ENCODE peak calls at places on chromosomes 11 and 22, in seven cellular contexts. C is activated T-helper 1 cell treated with anti-CD3 and anti-CD28 coated beads, Interleukin-12 subunit alpha, Interleukin-12 subunit beta, Interleukin-2, Interleukin-4 antibody, amounts not matched to agents 30 ng/mL and 10 ng/mL and 1 ng/mL, durations not matched to agents 14 hours and 24 hours and 36 hours; B is GM12865; Y is AG04449; R is colonic mucosa; K is activated naive CD4-positive, alpha-beta T cell treated with Interleukin-2 at 50 U/mL for 16 hours; V is stomach. J is an unnamed sample.
A peak's percentile ranks its signal among the peaks of the same experiment; 100 is the strongest.

GRCh38 chr11:117022526-117022925 is 75.7 kb downstream of the SIK3 start:
- DNase-seq in Y (no peak), B (peak; percentile 73), R (no peak), C (no peak), K (no peak), V (no peak), J (no peak)

GRCh38 chr11:35190804-35191348 is 51.9 kb downstream of the CD44 start:
- DNase-seq in Y (no peak), K (no peak), C (no peak), B (no peak), V (no peak), R (no peak), J (no peak)

GRCh38 chr11:76707293-76707825 is 36.8 kb upstream of the LRRC32 start:
- DNase-seq in Y (no peak), V (no peak), R (no peak), B (no peak), K (no peak), C (no peak), J (no peak)

GRCh38 chr22:31893460-31893859 is 50.9 kb upstream of the YWHAH start:
- DNase-seq in B (no peak), C (no peak), Y (no peak), K (no peak), V (peak; percentile 29), R (no peak), J (no peak)

GRCh38 chr11:110356769-110357671 is 60.6 kb upstream of the RDX start:
- DNase-seq in V (no peak), K (no peak), Y (no peak), B (no peak), R (no peak), C (no peak), J (no peak)

GRCh38 chr11:2805388-2806057 is 80.1 kb downstream of the CDKN1C start:
- DNase-seq in Y (no peak), B (no peak), K (no peak), V (peak; percentile 23), C (no peak), R (peak; percentile 18), J (no peak)

GRCh38 chr11:45161252-45162063 is 15.0 kb downstream of the PRDM11 start:
- DNase-seq in R (no peak), C (no peak), B (no peak), K (no peak), Y (no peak), V (peak; percentile 41), J (no peak)

GRCh38 chr22:50302041-50302541 is 5.4 kb downstream of the PLXNB2 start:
- DNase-seq in Y (no peak), V (peak; percentile 58), B (no peak), R (peak; percentile 73), C (no peak), K (no peak), J (no peak)

GRCh38 chr11:62251698-62252097 is 9.7 kb downstream of the SCGB1D2 start:
- DNase-seq in Y (no peak), K (no peak), C (no peak), B (no peak), R (no peak), V (no peak), J (no peak)

GRCh38 chr11:121448431-121448941 is 3.6 kb upstream of the SORL1 start:
- DNase-seq in R (no peak), K (peak; percentile 27), C (no peak), Y (no peak), V (no peak), B (peak; percentile 75), J (no peak)

GRCh38 chr11:97973352-97973857 is 1047.3 kb upstream of the CNTN5 start:
- DNase-seq in R (no peak), K (no peak), Y (no peak), B (no peak), V (no peak), C (no peak), J (no peak)

GRCh38 chr11:64755681-64756361 is 4.0 kb downstream of the PYGM start:
- DNase-seq in C (no peak), K (no peak), B (no peak), Y (no peak), V (no peak), R (no peak), J (no peak)

GRCh38 chr11:7511405-7511804 is 2.4 kb upstream of the PPFIBP2 start:
- DNase-seq in Y (no peak), C (no peak), K (no peak), V (peak; percentile 80), R (peak; percentile 60), B (no peak), J (no peak)

GRCh38 chr22:46443850-46444389 is 93.5 kb downstream of the CELSR1 start:
- DNase-seq in K (no peak), B (no peak), Y (no peak), C (no peak), R (peak; percentile 59), V (peak; percentile 80), J (no peak)

GRCh38 chr11:126312903-126313460 is 9.1 kb downstream of the DCPS start:
- DNase-seq in K (no peak), B (no peak), Y (no peak), C (no peak), V (no peak), R (peak; percentile 52), J (no peak)

GRCh38 chr22:42670921-42671709 is 21.9 kb upstream of the CYB5R3 start:
- DNase-seq in C (no peak), B (peak; percentile 70), R (no peak), K (no peak), V (no peak), Y (no peak), J (no peak)

GRCh38 chr11:36361901-36362391 is 65.9 kb downstream of the PRR5L start:
- DNase-seq in V (no peak), Y (peak; percentile 92), C (no peak), K (no peak), R (no peak), B (no peak), J (no peak)

GRCh38 chr11:44949160-44950035 is 1.3 kb downstream of the TP53I11 start:
- DNase-seq in V (no peak), Y (no peak), C (no peak), K (peak; percentile 39), B (peak; percentile 15), R (peak; percentile 72), J (no peak)

GRCh38 chr22:42310301-42310981 is 40.0 kb upstream of the TCF20 start:
- DNase-seq in K (no peak), V (no peak), B (no peak), R (no peak), C (no peak), Y (no peak), J (no peak)

GRCh38 chr11:69651834-69652620 is 11.1 kb downstream of the CCND1 start:
- DNase-seq in C (no peak), K (no peak), Y (no peak), R (no peak), B (no peak), V (no peak), J (no peak)

GRCh38 chr11:58813693-58814092 is 30.8 kb downstream of the GLYATL2 start:
- DNase-seq in K (no peak), B (no peak), Y (no peak), C (no peak), V (no peak), R (no peak), J (no peak)

GRCh38 chr11:134843020-134843419 is 431.0 kb upstream of the B3GAT1 start:
- DNase-seq in B (no peak), Y (no peak), R (no peak), C (no peak), K (no peak), V (no peak), J (no peak)

GRCh38 chr11:14974723-14975587 is 2.8 kb upstream of the CALCA start:
- DNase-seq in B (peak; percentile 52), Y (no peak), C (peak; percentile 41), V (peak; percentile 49), K (peak; percentile 63), R (peak; percentile 55), J (no peak)

GRCh38 chr11:70699294-70700221 is 301.2 kb downstream of the CTTN start:
- DNase-seq in R (no peak), K (no peak), C (no peak), B (peak; percentile 2), Y (no peak), V (no peak), J (no peak)

J was measured in NK-92 treated with Interleukin-12 subunit alpha and Interleukin-12 subunit beta, amount 100 ng/mL, for 24 hours.